ENCODE peak calls at places on chromosomes 12 and 14, in six cellular contexts. H, B, J, O, F and T are unnamed samples.

GRCh38 chr12:7155471-7156034 is 25.4 kb downstream of the CLSTN3 start:
- DNase-seq in O (no peak), H (no peak), J (no peak), B (no peak), F (no peak), T (no peak)

GRCh38 chr12:116650585-116650984 is 87.3 kb downstream of the SPRING1 start:
- DNase-seq in B (no peak), F (no peak), O (no peak), H (no peak), J (no peak), T (no peak)

GRCh38 chr12:65100140-65100539 is 21.0 kb downstream of the WIF1 start:
- DNase-seq in O (no peak), H (no peak), F (no peak), B (no peak), J (no peak), T (peak)

GRCh38 chr12:85733984-85734383 is 102.2 kb downstream of the RASSF9 start:
- DNase-seq in F (peak), J (no peak), H (peak), O (no peak), B (no peak), T (no peak)

GRCh38 chr12:40224439-40225291 is at the start of gene LRRK2:
- DNase-seq in F (peak), J (no peak), B (no peak), O (peak), H (peak), T (peak)

GRCh38 chr12:66688836-66689439 is 10.1 kb upstream of the GRIP1 start:
- DNase-seq in H (peak), B (no peak), O (peak), J (peak), F (no peak), T (peak)

GRCh38 chr12:1933342-1933992 is 15.0 kb upstream of the CACNA2D4 start:
- DNase-seq in F (peak), H (peak), J (no peak), B (no peak), O (no peak), T (peak)

GRCh38 chr14:104387385-104388010 is 192.1 kb upstream of the C14orf180 start:
- DNase-seq in F (no peak), J (no peak), O (no peak), B (no peak), H (no peak), T (no peak)

GRCh38 chr12:94872671-94873367 is 130.7 kb downstream of the NDUFA12 start:
- DNase-seq in H (peak), O (no peak), B (no peak), F (no peak), J (no peak), T (no peak)

GRCh38 chr12:18066666-18067065 is 23.3 kb downstream of the RERGL start:
- DNase-seq in F (no peak), B (no peak), J (no peak), O (no peak), H (no peak), T (no peak)